ENCODE peak calls at places on chromosomes 7 and 10, in eight cellular contexts. One of them, this sample, is unnamed.

GRCh38 chr7:77665161-77665560 is 31.1 kb upstream of the RSBN1L start:
- DNase-seq in colonic mucosa: no peak
- DNase-seq in GM12878: no peak
- DNase-seq in uterus: no peak
- DNase-seq in kidney: no peak
- DNase-seq in astrocyte: no peak
- DNase-seq in GM06990: no peak
- DNase-seq in right lobe of liver: no peak
- DNase-seq in this sample: no peak

GRCh38 chr7:149279111-149279743 is 17.2 kb downstream of the ZNF783 start:
- DNase-seq in colonic mucosa: no peak
- DNase-seq in GM12878: no peak
- DNase-seq in uterus: no peak
- DNase-seq in kidney: no peak
- DNase-seq in astrocyte: no peak
- DNase-seq in GM06990: no peak
- DNase-seq in right lobe of liver: no peak
- DNase-seq in this sample: no peak

GRCh38 chr10:1069680-1070079 is 13.5 kb downstream of the WDR37 start:
- DNase-seq in colonic mucosa: no peak
- DNase-seq in GM12878: no peak
- DNase-seq in uterus: no peak
- DNase-seq in kidney: no peak
- DNase-seq in astrocyte: no peak
- DNase-seq in GM06990: no peak
- DNase-seq in right lobe of liver: no peak
- DNase-seq in this sample: no peak

GRCh38 chr10:89278034-89278535 is 23.8 kb upstream of the IFIT2 start:
- DNase-seq in colonic mucosa: peak; percentile 40
- DNase-seq in GM12878: no peak
- DNase-seq in uterus: peak; percentile 81
- DNase-seq in kidney: no peak
- DNase-seq in astrocyte: peak; percentile 97
- DNase-seq in GM06990: no peak
- DNase-seq in right lobe of liver: no peak
- DNase-seq in this sample: no peak

GRCh38 chr7:158327012-158327411 is 260.6 kb downstream of the PTPRN2 start:
- DNase-seq in colonic mucosa: no peak
- DNase-seq in GM12878: no peak
- DNase-seq in uterus: no peak
- DNase-seq in kidney: no peak
- DNase-seq in astrocyte: no peak
- DNase-seq in GM06990: no peak
- DNase-seq in right lobe of liver: no peak
- DNase-seq in this sample: no peak

GRCh38 chr10:47409171-47409865 is 25.2 kb upstream of the ZNF488 start:
- DNase-seq in colonic mucosa: no peak
- DNase-seq in GM12878: no peak
- DNase-seq in uterus: no peak
- DNase-seq in kidney: peak; percentile 55
- DNase-seq in astrocyte: no peak
- DNase-seq in GM06990: no peak
- DNase-seq in right lobe of liver: no peak
- DNase-seq in this sample: no peak

GRCh38 chr7:140631006-140631405 is 9.6 kb downstream of the DENND2A start:
- DNase-seq in colonic mucosa: no peak
- DNase-seq in GM12878: no peak
- DNase-seq in uterus: no peak
- DNase-seq in kidney: no peak
- DNase-seq in astrocyte: no peak
- DNase-seq in GM06990: no peak
- DNase-seq in right lobe of liver: no peak
- DNase-seq in this sample: no peak

GRCh38 chr7:99270702-99271101 is 1.9 kb upstream of the MYH16 start:
- DNase-seq in colonic mucosa: peak; percentile 24
- DNase-seq in GM12878: no peak
- DNase-seq in uterus: no peak
- DNase-seq in kidney: no peak
- DNase-seq in astrocyte: no peak
- DNase-seq in GM06990: no peak
- DNase-seq in right lobe of liver: no peak
- DNase-seq in this sample: no peak

GRCh38 chr10:102121739-102122372 is 1.7 kb upstream of the LDB1 start:
- DNase-seq in colonic mucosa: no peak
- DNase-seq in GM12878: no peak
- DNase-seq in uterus: peak; percentile 83
- DNase-seq in kidney: no peak
- DNase-seq in astrocyte: no peak
- DNase-seq in GM06990: no peak
- DNase-seq in right lobe of liver: no peak
- DNase-seq in this sample: no peak

GRCh38 chr10:96371356-96371755 is 12.6 kb upstream of the OPALIN start:
- DNase-seq in colonic mucosa: no peak
- DNase-seq in GM12878: no peak
- DNase-seq in uterus: no peak
- DNase-seq in kidney: no peak
- DNase-seq in astrocyte: no peak
- DNase-seq in GM06990: no peak
- DNase-seq in right lobe of liver: no peak
- DNase-seq in this sample: no peak

GRCh38 chr10:116111483-116112095 is 161.4 kb downstream of the GFRA1 start:
- DNase-seq in colonic mucosa: no peak
- DNase-seq in GM12878: no peak
- DNase-seq in uterus: no peak
- DNase-seq in kidney: no peak
- DNase-seq in astrocyte: no peak
- DNase-seq in GM06990: no peak
- DNase-seq in right lobe of liver: no peak
- DNase-seq in this sample: no peak

DNA sequence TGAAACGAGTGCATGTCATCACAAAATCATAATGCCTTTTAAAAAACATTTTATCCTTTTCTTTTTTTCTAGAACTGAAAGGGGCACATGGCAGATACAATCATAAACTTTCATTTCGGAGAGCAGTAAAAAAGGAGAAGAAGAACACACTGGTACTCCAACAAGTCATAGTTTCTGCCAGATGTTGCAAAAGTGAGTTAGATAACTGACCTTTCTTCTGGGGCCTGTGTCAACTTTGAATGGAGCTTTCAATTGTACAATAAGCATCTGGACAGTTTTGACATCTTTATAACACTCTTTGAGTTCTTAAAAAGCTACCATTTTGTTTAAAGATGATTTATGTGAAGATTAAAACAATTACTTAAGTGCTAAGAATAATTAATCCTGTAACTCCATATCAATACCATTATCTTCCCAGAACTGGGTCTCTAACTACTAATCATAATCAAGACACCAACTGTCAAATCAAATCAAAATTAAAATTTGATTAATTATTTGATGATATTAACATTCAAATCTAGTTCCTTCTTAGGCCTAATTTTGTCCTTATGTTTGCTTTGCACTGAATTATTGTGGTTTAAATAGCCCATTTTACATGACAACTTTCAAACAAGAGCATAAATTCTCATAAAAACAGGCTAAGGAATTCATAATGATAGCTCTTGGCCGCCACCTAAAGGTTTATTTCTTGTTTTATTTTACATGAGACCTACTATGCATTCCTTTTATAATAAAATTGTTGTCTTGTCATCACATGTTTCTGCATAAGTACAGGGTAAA is 19.5 kb upstream of the ITGB8 start:
- DNase-seq in colonic mucosa: no peak
- DNase-seq in GM12878: peak; percentile 61
- DNase-seq in uterus: no peak
- DNase-seq in kidney: no peak
- DNase-seq in astrocyte: no peak
- DNase-seq in GM06990: peak; percentile 55
- DNase-seq in right lobe of liver: no peak
- DNase-seq in this sample: peak; percentile 78
- TF ChIP-seq CTCF in colonic mucosa: peak; percentile 44
- TF ChIP-seq CTCF in GM12878: peak; percentile 16
- TF ChIP-seq CTCF in uterus: peak; percentile 50
- TF ChIP-seq CTCF in kidney: peak; percentile 34
- TF ChIP-seq CTCF in astrocyte: peak; percentile 48
- TF ChIP-seq CTCF in GM06990: peak; percentile 24
- TF ChIP-seq CTCF in right lobe of liver: no peak
- TF ChIP-seq CTCF in this sample: peak; percentile 34

GRCh38 chr10:30026578-30026977 is 32.8 kb downstream of the JCAD start:
- DNase-seq in colonic mucosa: no peak
- DNase-seq in GM12878: no peak
- DNase-seq in uterus: no peak
- DNase-seq in kidney: no peak
- DNase-seq in astrocyte: no peak
- DNase-seq in GM06990: no peak
- DNase-seq in right lobe of liver: no peak
- DNase-seq in this sample: no peak

GRCh38 chr10:30029164-30029889 is 30.1 kb downstream of the JCAD start:
- DNase-seq in colonic mucosa: no peak
- DNase-seq in GM12878: no peak
- DNase-seq in uterus: peak; percentile 43
- DNase-seq in kidney: no peak
- DNase-seq in astrocyte: no peak
- DNase-seq in GM06990: no peak
- DNase-seq in right lobe of liver: no peak
- DNase-seq in this sample: no peak

GRCh38 chr10:30028452-30029045 is 30.8 kb downstream of the JCAD start:
- DNase-seq in colonic mucosa: no peak
- DNase-seq in GM12878: no peak
- DNase-seq in uterus: no peak
- DNase-seq in kidney: no peak
- DNase-seq in astrocyte: no peak
- DNase-seq in GM06990: no peak
- DNase-seq in right lobe of liver: no peak
- DNase-seq in this sample: no peak

GRCh38 chr10:30027057-30028005 is 32.1 kb downstream of the JCAD start:
- DNase-seq in colonic mucosa: peak; percentile 45
- DNase-seq in GM12878: peak; percentile 32
- DNase-seq in uterus: peak; percentile 63
- DNase-seq in kidney: peak; percentile 88
- DNase-seq in astrocyte: no peak
- DNase-seq in GM06990: peak; percentile 77
- DNase-seq in right lobe of liver: peak; percentile 71
- DNase-seq in this sample: peak; percentile 83

DNA sequence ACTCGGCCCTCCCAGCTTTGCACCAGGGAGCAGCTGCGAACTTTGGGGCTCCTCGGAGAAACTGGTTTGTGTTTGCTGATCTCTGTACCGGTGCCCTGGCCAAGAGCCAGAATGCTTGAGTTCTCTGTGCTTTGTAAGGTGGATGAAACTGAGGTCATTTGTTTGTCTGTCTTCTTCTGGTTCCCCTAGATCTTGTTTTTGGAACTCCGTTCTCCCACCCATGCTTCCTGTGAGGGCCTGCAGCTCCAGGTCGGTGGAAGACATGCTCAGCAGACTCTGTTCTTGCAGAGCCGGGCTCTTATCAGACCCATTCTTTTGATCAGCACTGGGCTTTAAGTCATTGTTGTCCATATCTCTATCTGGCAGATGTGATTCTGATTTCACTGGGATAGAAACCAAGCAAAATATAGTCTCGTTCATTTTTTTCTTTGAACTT is 31.4 kb downstream of the JCAD start:
- DNase-seq in colonic mucosa: no peak
- DNase-seq in GM12878: no peak
- DNase-seq in uterus: peak; percentile 74
- DNase-seq in kidney: no peak
- DNase-seq in astrocyte: peak; percentile 62
- DNase-seq in GM06990: no peak
- DNase-seq in right lobe of liver: no peak
- DNase-seq in this sample: peak; percentile 5
- H3K4me3 ChIP-seq in colonic mucosa: no peak overlapping the region
- H3K4me3 ChIP-seq in GM12878: no peak overlapping the region
- H3K4me3 ChIP-seq in uterus: no peak overlapping the region
- H3K4me3 ChIP-seq in kidney: peak overlapping the region; percentile 51
- H3K4me3 ChIP-seq in astrocyte: no peak overlapping the region
- H3K4me3 ChIP-seq in GM06990: no peak overlapping the region
- H3K4me3 ChIP-seq in right lobe of liver: no peak overlapping the region
- H3K4me3 ChIP-seq in this sample: no peak overlapping the region

DNA sequence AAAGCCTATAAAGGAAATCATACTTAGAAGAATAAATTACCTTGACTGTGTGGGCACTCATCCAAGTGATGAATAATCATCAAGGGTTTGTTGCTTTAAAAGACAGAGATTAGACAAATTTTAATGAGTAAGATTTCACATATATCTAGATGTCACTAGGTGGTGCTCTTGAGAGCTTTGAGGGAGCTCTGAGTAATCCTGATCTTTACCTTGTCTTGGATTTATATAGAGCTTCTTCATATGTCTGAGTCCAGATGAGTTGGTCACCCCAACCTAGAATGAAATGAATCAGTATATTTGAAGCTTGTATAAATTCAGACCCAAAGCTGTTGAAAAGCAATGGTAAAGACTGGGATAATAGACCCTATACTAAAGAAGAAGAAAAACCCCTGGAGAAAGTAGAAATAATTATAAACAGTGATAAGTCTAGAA is 3.7 kb downstream of the AGR2 start:
- DNase-seq in colonic mucosa: no peak
- DNase-seq in GM12878: no peak
- DNase-seq in uterus: no peak
- DNase-seq in kidney: no peak
- DNase-seq in astrocyte: peak; percentile 74
- DNase-seq in GM06990: no peak
- DNase-seq in right lobe of liver: no peak
- DNase-seq in this sample: peak; percentile 24
- TF ChIP-seq CTCF in colonic mucosa: peak; percentile 24
- TF ChIP-seq CTCF in GM12878: peak; percentile 41
- TF ChIP-seq CTCF in uterus: peak; percentile 6
- TF ChIP-seq CTCF in kidney: peak; percentile 24
- TF ChIP-seq CTCF in astrocyte: peak; percentile 54
- TF ChIP-seq CTCF in GM06990: peak; percentile 52
- TF ChIP-seq CTCF in right lobe of liver: peak; percentile 54
- TF ChIP-seq CTCF in this sample: peak; percentile 46

DNA sequence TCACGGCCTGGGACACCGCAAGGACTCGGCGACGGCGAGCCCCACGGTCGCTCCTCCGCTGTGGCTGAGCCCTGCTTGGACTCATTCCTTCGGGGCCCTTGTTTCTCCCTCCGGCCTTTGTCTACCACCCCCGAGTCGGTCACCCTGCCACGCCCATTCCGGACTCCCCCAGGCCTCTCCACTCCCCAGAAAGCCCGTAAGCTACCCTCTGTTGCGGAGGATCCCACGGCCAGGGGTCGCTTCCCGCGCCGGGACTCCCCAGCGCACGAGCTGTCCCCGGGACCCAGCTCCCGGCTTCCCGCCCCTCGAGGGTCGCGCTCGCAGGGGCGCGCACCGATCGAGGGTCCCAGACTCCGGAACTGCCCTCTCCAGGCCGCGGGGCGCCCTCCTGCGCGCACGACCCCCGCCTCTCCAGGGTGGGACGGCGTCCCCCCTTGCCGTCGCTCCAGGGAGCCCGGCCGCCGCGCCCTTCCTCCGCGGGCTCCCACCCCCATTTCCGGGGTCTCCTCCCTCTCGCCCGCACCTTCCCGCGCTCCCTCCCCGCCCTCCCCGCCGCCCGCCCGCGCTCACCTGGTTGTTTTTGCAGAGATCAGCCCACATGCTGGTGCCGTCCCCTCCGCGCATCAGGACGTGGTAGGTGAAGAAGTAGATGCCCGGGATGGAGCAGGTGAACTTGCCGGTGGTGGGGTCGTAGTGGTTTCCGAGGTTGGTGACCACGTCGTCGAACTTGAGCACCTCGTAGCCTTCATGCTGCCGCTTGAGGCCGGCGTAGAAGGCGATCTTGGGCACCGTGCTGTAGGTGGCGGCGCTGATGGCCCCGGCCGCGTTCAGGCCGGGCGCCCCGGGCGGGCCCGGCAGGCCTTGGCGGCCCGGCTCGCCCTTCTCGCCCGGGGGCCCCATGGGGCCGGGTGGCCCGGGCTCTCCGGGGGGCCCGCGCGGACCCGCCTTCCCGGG is 1.5 kb downstream of the C1QL3 start:
- DNase-seq in colonic mucosa: no peak
- DNase-seq in GM12878: no peak
- DNase-seq in uterus: no peak
- DNase-seq in kidney: no peak
- DNase-seq in astrocyte: no peak
- DNase-seq in GM06990: peak; percentile 34
- DNase-seq in right lobe of liver: no peak
- DNase-seq in this sample: peak; percentile 31
- H3K4me3 ChIP-seq in colonic mucosa: peak overlapping the region; percentile 33
- H3K4me3 ChIP-seq in GM12878: peak overlapping the region; percentile 62
- H3K4me3 ChIP-seq in uterus: no peak overlapping the region
- H3K4me3 ChIP-seq in kidney: no peak overlapping the region
- H3K4me3 ChIP-seq in astrocyte: no peak overlapping the region
- H3K4me3 ChIP-seq in GM06990: peak overlapping the region; percentile 55
- H3K4me3 ChIP-seq in right lobe of liver: no peak overlapping the region
- H3K4me3 ChIP-seq in this sample: peak overlapping the region; percentile 43